ENCODE peak calls at places on chromosomes 13 and 19, in eight cellular contexts. One of them, this sample, is unnamed.

GRCh38 chr13:106176103-106176502 is 359.4 kb downstream of the EFNB2 start:
- DNase-seq in activated T-cell treated with anti-CD3 and anti-CD28 coated beads, Interleukin-2, amount 50 U/mL, for 72 hours: no peak
- DNase-seq in A172: peak
- DNase-seq in C1 segment of cervical spinal cord: no peak
- DNase-seq in effector CD4-positive, alpha-beta T cell: no peak
- DNase-seq in adipocyte: peak
- DNase-seq in cardiac muscle cell: no peak
- DNase-seq in AG04449: peak
- DNase-seq in this sample: no peak

GRCh38 chr19:8673281-8673891 is 25.2 kb downstream of the ACTL9 start:
- DNase-seq in effector CD4-positive, alpha-beta T cell: no peak
- DNase-seq in activated T-cell treated with anti-CD3 and anti-CD28 coated beads, Interleukin-2, amount 50 U/mL, for 72 hours: no peak
- DNase-seq in A172: no peak
- DNase-seq in adipocyte: no peak
- DNase-seq in cardiac muscle cell: no peak
- DNase-seq in AG04449: no peak
- DNase-seq in C1 segment of cervical spinal cord: no peak
- DNase-seq in this sample: no peak

GRCh38 chr19:48867119-48867921 is 1.1 kb downstream of the PLEKHA4 start:
- DNase-seq in effector CD4-positive, alpha-beta T cell: no peak
- DNase-seq in adipocyte: peak
- DNase-seq in C1 segment of cervical spinal cord: no peak
- DNase-seq in cardiac muscle cell: no peak
- DNase-seq in A172: no peak
- DNase-seq in activated T-cell treated with anti-CD3 and anti-CD28 coated beads, Interleukin-2, amount 50 U/mL, for 72 hours: no peak
- DNase-seq in AG04449: no peak
- DNase-seq in this sample: no peak

GRCh38 chr19:7386308-7386707 is 37.6 kb downstream of the ARHGEF18 start:
- DNase-seq in activated T-cell treated with anti-CD3 and anti-CD28 coated beads, Interleukin-2, amount 50 U/mL, for 72 hours: peak
- DNase-seq in adipocyte: no peak
- DNase-seq in C1 segment of cervical spinal cord: no peak
- DNase-seq in cardiac muscle cell: no peak
- DNase-seq in AG04449: no peak
- DNase-seq in effector CD4-positive, alpha-beta T cell: no peak
- DNase-seq in A172: peak
- DNase-seq in this sample: no peak

GRCh38 chr19:46828484-46828883 is 22.2 kb downstream of the AP2S1 start:
- DNase-seq in A172: no peak
- DNase-seq in effector CD4-positive, alpha-beta T cell: no peak
- DNase-seq in activated T-cell treated with anti-CD3 and anti-CD28 coated beads, Interleukin-2, amount 50 U/mL, for 72 hours: peak
- DNase-seq in adipocyte: peak
- DNase-seq in AG04449: no peak
- DNase-seq in cardiac muscle cell: no peak
- DNase-seq in C1 segment of cervical spinal cord: no peak
- DNase-seq in this sample: peak

GRCh38 chr19:54172764-54173699 is at the start of gene TMC4:
- DNase-seq in C1 segment of cervical spinal cord: no peak
- DNase-seq in cardiac muscle cell: no peak
- DNase-seq in AG04449: no peak
- DNase-seq in activated T-cell treated with anti-CD3 and anti-CD28 coated beads, Interleukin-2, amount 50 U/mL, for 72 hours: no peak
- DNase-seq in effector CD4-positive, alpha-beta T cell: no peak
- DNase-seq in A172: peak
- DNase-seq in adipocyte: no peak
- DNase-seq in this sample: no peak

GRCh38 chr19:33390120-33390907 is 16.8 kb downstream of the CEBPG start:
- DNase-seq in cardiac muscle cell: no peak
- DNase-seq in A172: no peak
- DNase-seq in activated T-cell treated with anti-CD3 and anti-CD28 coated beads, Interleukin-2, amount 50 U/mL, for 72 hours: no peak
- DNase-seq in AG04449: no peak
- DNase-seq in C1 segment of cervical spinal cord: no peak
- DNase-seq in effector CD4-positive, alpha-beta T cell: no peak
- DNase-seq in adipocyte: peak
- DNase-seq in this sample: no peak

GRCh38 chr19:45069056-45069455 is 7.2 kb downstream of the ZNF296 start:
- DNase-seq in activated T-cell treated with anti-CD3 and anti-CD28 coated beads, Interleukin-2, amount 50 U/mL, for 72 hours: no peak
- DNase-seq in cardiac muscle cell: no peak
- DNase-seq in A172: peak
- DNase-seq in adipocyte: peak
- DNase-seq in C1 segment of cervical spinal cord: no peak
- DNase-seq in effector CD4-positive, alpha-beta T cell: no peak
- DNase-seq in AG04449: no peak
- DNase-seq in this sample: no peak

GRCh38 chr19:18408053-18408476 is 10.6 kb upstream of the LRRC25 start:
- DNase-seq in effector CD4-positive, alpha-beta T cell: no peak
- DNase-seq in A172: no peak
- DNase-seq in C1 segment of cervical spinal cord: no peak
- DNase-seq in adipocyte: no peak
- DNase-seq in activated T-cell treated with anti-CD3 and anti-CD28 coated beads, Interleukin-2, amount 50 U/mL, for 72 hours: no peak
- DNase-seq in AG04449: no peak
- DNase-seq in cardiac muscle cell: no peak
- DNase-seq in this sample: peak

GRCh38 chr19:15199219-15199651 is 1.6 kb downstream of the NOTCH3 start:
- DNase-seq in adipocyte: no peak
- DNase-seq in activated T-cell treated with anti-CD3 and anti-CD28 coated beads, Interleukin-2, amount 50 U/mL, for 72 hours: no peak
- DNase-seq in cardiac muscle cell: no peak
- DNase-seq in A172: no peak
- DNase-seq in effector CD4-positive, alpha-beta T cell: no peak
- DNase-seq in C1 segment of cervical spinal cord: no peak
- DNase-seq in AG04449: no peak
- DNase-seq in this sample: no peak

This sample was measured in activated CD8-positive, alpha-beta T cell treated with anti-CD3 and anti-CD28 coated beads, Interleukin-2, amount 10 ng/mL, durations not matched to agents 7 days and 5 days.